ENCODE peak calls at places on chromosomes 6 and 20, in seven cellular contexts. One of them, this sample, is unnamed.

GRCh38 chr6:116971959-116972358 is 94.9 kb downstream of the RFX6 start:
- DNase-seq in PC-9: no peak
- DNase-seq in K562: peak; percentile 24
- DNase-seq in MM.1S: peak; percentile 67
- DNase-seq in mammary epithelial cell: peak; percentile 30
- DNase-seq in GM23338: peak; percentile 68
- DNase-seq in fibroblast of lung: peak; percentile 23
- DNase-seq in this sample: peak; percentile 44

GRCh38 chr20:25013478-25014380 is 21.2 kb upstream of the APMAP start:
- DNase-seq in PC-9: no peak
- DNase-seq in K562: no peak
- DNase-seq in MM.1S: no peak
- DNase-seq in mammary epithelial cell: no peak
- DNase-seq in GM23338: no peak
- DNase-seq in fibroblast of lung: no peak
- DNase-seq in this sample: no peak

GRCh38 chr6:30152910-30153309 is 8.1 kb downstream of the TRIM10 start:
- DNase-seq in PC-9: no peak
- DNase-seq in K562: no peak
- DNase-seq in MM.1S: no peak
- DNase-seq in mammary epithelial cell: no peak
- DNase-seq in GM23338: no peak
- DNase-seq in fibroblast of lung: no peak
- DNase-seq in this sample: no peak

GRCh38 chr6:71012871-71013456 is 56.1 kb upstream of the B3GAT2 start:
- DNase-seq in PC-9: no peak
- DNase-seq in K562: peak; percentile 58
- DNase-seq in MM.1S: peak; percentile 67
- DNase-seq in mammary epithelial cell: peak; percentile 50
- DNase-seq in GM23338: peak; percentile 82
- DNase-seq in fibroblast of lung: peak; percentile 42
- DNase-seq in this sample: peak; percentile 24

GRCh38 chr6:3888153-3888957 is 39.2 kb downstream of the FAM50B start:
- DNase-seq in PC-9: peak; percentile 88
- DNase-seq in K562: no peak
- DNase-seq in MM.1S: no peak
- DNase-seq in mammary epithelial cell: no peak
- DNase-seq in GM23338: no peak
- DNase-seq in fibroblast of lung: no peak
- DNase-seq in this sample: no peak

GRCh38 chr6:56552212-56553130 is 90.2 kb downstream of the DST start:
- DNase-seq in PC-9: no peak
- DNase-seq in K562: no peak
- DNase-seq in MM.1S: no peak
- DNase-seq in mammary epithelial cell: no peak
- DNase-seq in GM23338: no peak
- DNase-seq in fibroblast of lung: peak; percentile 85
- DNase-seq in this sample: no peak

GRCh38 chr6:129490551-129491245 is 219.3 kb downstream of the ARHGAP18 start:
- DNase-seq in PC-9: peak; percentile 92
- DNase-seq in K562: peak; percentile 41
- DNase-seq in MM.1S: peak; percentile 92
- DNase-seq in mammary epithelial cell: peak; percentile 94
- DNase-seq in GM23338: peak; percentile 40
- DNase-seq in fibroblast of lung: peak; percentile 98
- DNase-seq in this sample: peak; percentile 74

GRCh38 chr6:157787080-157787479 is 36.0 kb upstream of the SNX9 start:
- DNase-seq in PC-9: no peak
- DNase-seq in K562: no peak
- DNase-seq in MM.1S: no peak
- DNase-seq in mammary epithelial cell: no peak
- DNase-seq in GM23338: no peak
- DNase-seq in fibroblast of lung: no peak
- DNase-seq in this sample: no peak

GRCh38 chr6:111871725-111872520 is 1.3 kb downstream of the FYN start:
- DNase-seq in PC-9: peak; percentile 46
- DNase-seq in K562: peak; percentile 76
- DNase-seq in MM.1S: no peak
- DNase-seq in mammary epithelial cell: peak; percentile 38
- DNase-seq in GM23338: peak; percentile 70
- DNase-seq in fibroblast of lung: peak; percentile 34
- DNase-seq in this sample: peak; percentile 68

GRCh38 chr6:131103869-131104268 is 31.4 kb upstream of the AKAP7 start:
- DNase-seq in PC-9: no peak
- DNase-seq in K562: no peak
- DNase-seq in MM.1S: no peak
- DNase-seq in mammary epithelial cell: no peak
- DNase-seq in GM23338: no peak
- DNase-seq in fibroblast of lung: no peak
- DNase-seq in this sample: no peak

GRCh38 chr6:158815915-158816314 is 3.3 kb downstream of the EZR start:
- DNase-seq in PC-9: no peak
- DNase-seq in K562: no peak
- DNase-seq in MM.1S: no peak
- DNase-seq in mammary epithelial cell: no peak
- DNase-seq in GM23338: no peak
- DNase-seq in fibroblast of lung: no peak
- DNase-seq in this sample: no peak

GRCh38 chr6:4936681-4937041 is 67.2 kb downstream of the RPP40 start:
- DNase-seq in PC-9: no peak
- DNase-seq in K562: peak; percentile 75
- DNase-seq in MM.1S: peak; percentile 52
- DNase-seq in mammary epithelial cell: no peak
- DNase-seq in GM23338: peak; percentile 57
- DNase-seq in fibroblast of lung: peak; percentile 68
- DNase-seq in this sample: no peak

GRCh38 chr20:9344080-9344920 is 170.1 kb upstream of the LAMP5 start:
- DNase-seq in PC-9: no peak
- DNase-seq in K562: no peak
- DNase-seq in MM.1S: peak; percentile 3
- DNase-seq in mammary epithelial cell: no peak
- DNase-seq in GM23338: no peak
- DNase-seq in fibroblast of lung: peak; percentile 51
- DNase-seq in this sample: no peak

GRCh38 chr6:53235508-53235907 is 86.9 kb upstream of the GCM1 start:
- DNase-seq in PC-9: no peak
- DNase-seq in K562: no peak
- DNase-seq in MM.1S: no peak
- DNase-seq in mammary epithelial cell: no peak
- DNase-seq in GM23338: no peak
- DNase-seq in fibroblast of lung: no peak
- DNase-seq in this sample: no peak

GRCh38 chr20:17663040-17663399 is 19.0 kb downstream of the RRBP1 start:
- DNase-seq in PC-9: no peak
- DNase-seq in K562: no peak
- DNase-seq in MM.1S: no peak
- DNase-seq in mammary epithelial cell: no peak
- DNase-seq in GM23338: no peak
- DNase-seq in fibroblast of lung: no peak
- DNase-seq in this sample: no peak
- H3K27ac ChIP-seq in PC-9: no peak overlapping the region
- H3K27ac ChIP-seq in K562: no peak overlapping the region
- H3K27ac ChIP-seq in MM.1S: no peak overlapping the region
- H3K27ac ChIP-seq in mammary epithelial cell: no peak overlapping the region
- H3K27ac ChIP-seq in GM23338: peak overlapping the region; percentile 78
- H3K27ac ChIP-seq in fibroblast of lung: peak overlapping the region; percentile 61
- H3K27ac ChIP-seq in this sample: no peak overlapping the region

GRCh38 chr6:50722829-50723562 is 9.7 kb downstream of the TFAP2D start:
- DNase-seq in PC-9: no peak
- DNase-seq in K562: no peak
- DNase-seq in MM.1S: no peak
- DNase-seq in mammary epithelial cell: no peak
- DNase-seq in GM23338: peak; percentile 69
- DNase-seq in fibroblast of lung: no peak
- DNase-seq in this sample: no peak
- TF ChIP-seq EZH2 in PC-9: no peak
- TF ChIP-seq EZH2 in K562: no peak
- TF ChIP-seq EZH2 in MM.1S: no peak
- TF ChIP-seq EZH2 in mammary epithelial cell: no peak
- TF ChIP-seq EZH2 in GM23338: peak; percentile 74
- TF ChIP-seq EZH2 in fibroblast of lung: no peak
- TF ChIP-seq EZH2 in this sample: no peak

GRCh38 chr20:56353356-56353755 is 5.4 kb upstream of the FAM210B start:
- DNase-seq in PC-9: no peak
- DNase-seq in K562: no peak
- DNase-seq in MM.1S: no peak
- DNase-seq in mammary epithelial cell: no peak
- DNase-seq in GM23338: no peak
- DNase-seq in fibroblast of lung: no peak
- DNase-seq in this sample: no peak
- H3K27ac ChIP-seq in PC-9: no peak overlapping the region
- H3K27ac ChIP-seq in K562: no peak overlapping the region
- H3K27ac ChIP-seq in MM.1S: no peak overlapping the region
- H3K27ac ChIP-seq in mammary epithelial cell: no peak overlapping the region
- H3K27ac ChIP-seq in GM23338: no peak overlapping the region
- H3K27ac ChIP-seq in fibroblast of lung: no peak overlapping the region
- H3K27ac ChIP-seq in this sample: no peak overlapping the region

GRCh38 chr20:23034721-23035671 is at the start of gene SSTR4:
- DNase-seq in PC-9: no peak
- DNase-seq in K562: no peak
- DNase-seq in MM.1S: no peak
- DNase-seq in mammary epithelial cell: no peak
- DNase-seq in GM23338: peak; percentile 49
- DNase-seq in fibroblast of lung: no peak
- DNase-seq in this sample: no peak
- TF ChIP-seq EZH2 in PC-9: no peak
- TF ChIP-seq EZH2 in K562: no peak
- TF ChIP-seq EZH2 in MM.1S: no peak
- TF ChIP-seq EZH2 in mammary epithelial cell: no peak
- TF ChIP-seq EZH2 in GM23338: no peak
- TF ChIP-seq EZH2 in fibroblast of lung: no peak
- TF ChIP-seq EZH2 in this sample: no peak

GRCh38 chr6:45617441-45617840 is 239.7 kb upstream of the SUPT3H start:
- DNase-seq in PC-9: no peak
- DNase-seq in K562: no peak
- DNase-seq in MM.1S: no peak
- DNase-seq in mammary epithelial cell: peak; percentile 77
- DNase-seq in GM23338: no peak
- DNase-seq in fibroblast of lung: peak; percentile 83
- DNase-seq in this sample: no peak
- H3K27ac ChIP-seq in PC-9: no peak overlapping the region
- H3K27ac ChIP-seq in K562: no peak overlapping the region
- H3K27ac ChIP-seq in MM.1S: no peak overlapping the region
- H3K27ac ChIP-seq in mammary epithelial cell: no peak overlapping the region
- H3K27ac ChIP-seq in GM23338: no peak overlapping the region
- H3K27ac ChIP-seq in fibroblast of lung: no peak overlapping the region
- H3K27ac ChIP-seq in this sample: no peak overlapping the region

GRCh38 chr6:146870765-146871164 is 272.0 kb downstream of the ADGB start:
- DNase-seq in PC-9: no peak
- DNase-seq in K562: no peak
- DNase-seq in MM.1S: no peak
- DNase-seq in mammary epithelial cell: no peak
- DNase-seq in GM23338: no peak
- DNase-seq in fibroblast of lung: no peak
- DNase-seq in this sample: no peak

GRCh38 chr6:146866731-146867414 is 268.1 kb downstream of the ADGB start:
- DNase-seq in PC-9: no peak
- DNase-seq in K562: no peak
- DNase-seq in MM.1S: no peak
- DNase-seq in mammary epithelial cell: no peak
- DNase-seq in GM23338: no peak
- DNase-seq in fibroblast of lung: no peak
- DNase-seq in this sample: no peak

GRCh38 chr6:146871613-146872465 is 273.1 kb downstream of the ADGB start:
- DNase-seq in PC-9: no peak
- DNase-seq in K562: no peak
- DNase-seq in MM.1S: no peak
- DNase-seq in mammary epithelial cell: no peak
- DNase-seq in GM23338: no peak
- DNase-seq in fibroblast of lung: peak; percentile 81
- DNase-seq in this sample: no peak

GRCh38 chr6:146865756-146866266 is 267.0 kb downstream of the ADGB start:
- DNase-seq in PC-9: no peak
- DNase-seq in K562: no peak
- DNase-seq in MM.1S: no peak
- DNase-seq in mammary epithelial cell: no peak
- DNase-seq in GM23338: no peak
- DNase-seq in fibroblast of lung: no peak
- DNase-seq in this sample: no peak

GRCh38 chr6:146868671-146869209 is 270.0 kb downstream of the ADGB start:
- DNase-seq in PC-9: no peak
- DNase-seq in K562: no peak
- DNase-seq in MM.1S: no peak
- DNase-seq in mammary epithelial cell: no peak
- DNase-seq in GM23338: no peak
- DNase-seq in fibroblast of lung: peak; percentile 15
- DNase-seq in this sample: no peak
- TF ChIP-seq EZH2 in PC-9: no peak
- TF ChIP-seq EZH2 in K562: no peak
- TF ChIP-seq EZH2 in MM.1S: no peak
- TF ChIP-seq EZH2 in mammary epithelial cell: no peak
- TF ChIP-seq EZH2 in GM23338: no peak
- TF ChIP-seq EZH2 in fibroblast of lung: no peak
- TF ChIP-seq EZH2 in this sample: no peak